ENCODE peak calls at places on chromosome 10, in ten cellular contexts. Y, C, R, P, Q, J, D, S, T and X are unnamed samples.

GRCh38 chr10:119413738-119414611 is 128.5 kb downstream of the RGS10 start:
- DNase-seq in Y (no peak), C (no peak), R (peak; percentile 99), P (no peak), Q (no peak), J (peak; percentile 79), D (no peak), S (peak; percentile 39), T (peak; percentile 33), X (no peak)

GRCh38 chr10:79149662-79150443 is 81.1 kb downstream of the ZMIZ1 start:
- DNase-seq in Y (no peak), C (peak; percentile 88), R (peak; percentile 61), P (no peak), Q (peak; percentile 96), J (peak; percentile 95), D (peak; percentile 48), S (peak; percentile 93), T (peak; percentile 67), X (peak; percentile 38)

GRCh38 chr10:78260675-78261074 is 227.0 kb downstream of the RPS24 start:
- DNase-seq in Y (no peak), C (no peak), R (no peak), P (no peak), Q (no peak), J (no peak), D (no peak), S (no peak), T (no peak), X (no peak)

GRCh38 chr10:21523557-21524008 is 1.9 kb downstream of the SKIDA1 start:
- DNase-seq in Y (no peak), C (no peak), R (peak; percentile 54), P (no peak), Q (no peak), J (peak; percentile 40), D (no peak), S (peak; percentile 61), T (no peak), X (no peak)

GRCh38 chr10:50496228-50496627 is 127.5 kb downstream of the SGMS1 start:
- DNase-seq in Y (no peak), C (no peak), R (no peak), P (no peak), Q (no peak), J (no peak), D (no peak), S (no peak), T (no peak), X (no peak)

GRCh38 chr10:94361161-94361794 is 1.5 kb downstream of the NOC3L start:
- DNase-seq in Y (no peak), C (no peak), R (no peak), P (no peak), Q (no peak), J (no peak), D (no peak), S (peak; percentile 76), T (peak; percentile 30), X (no peak)

GRCh38 chr10:63466168-63466935 is 575 bp upstream of the JMJD1C start:
- DNase-seq in Y (peak; percentile 51), C (peak; percentile 69), R (peak; percentile 55), P (no peak), Q (no peak), J (peak; percentile 41), D (peak; percentile 34), S (peak; percentile 68), T (peak; percentile 56), X (peak; percentile 41)

GRCh38 chr10:124105594-124105993 is 12.2 kb upstream of the CHST15 start:
- DNase-seq in Y (no peak), C (no peak), R (no peak), P (no peak), Q (no peak), J (no peak), D (peak; percentile 71), S (peak; percentile 47), T (no peak), X (no peak)

GRCh38 chr10:59873924-59874323 is 32.4 kb downstream of the CCDC6 start:
- DNase-seq in Y (no peak), C (no peak), R (no peak), P (no peak), Q (no peak), J (no peak), D (peak; percentile 10), S (no peak), T (no peak), X (no peak)

GRCh38 chr10:29502351-29502750 is 132.4 kb downstream of the SVIL start:
- DNase-seq in Y (no peak), C (no peak), R (no peak), P (no peak), Q (no peak), J (no peak), D (no peak), S (no peak), T (no peak), X (no peak)

GRCh38 chr10:119029613-119030420 is at the start of gene NANOS1:
- DNase-seq in Y (no peak), C (no peak), R (peak; percentile 21), P (no peak), Q (no peak), J (no peak), D (no peak), S (no peak), T (no peak), X (no peak)

GRCh38 chr10:14545827-14546226 is 215.1 kb upstream of the FRMD4A start:
- DNase-seq in Y (no peak), C (peak; percentile 23), R (peak; percentile 83), P (no peak), Q (no peak), J (no peak), D (peak; percentile 40), S (no peak), T (no peak), X (no peak)

GRCh38 chr10:14548970-14549369 is 218.2 kb upstream of the FRMD4A start:
- DNase-seq in Y (no peak), C (peak; percentile 32), R (no peak), P (no peak), Q (no peak), J (no peak), D (no peak), S (no peak), T (no peak), X (no peak)

GRCh38 chr10:14548474-14548873 is 217.8 kb upstream of the FRMD4A start:
- DNase-seq in Y (no peak), C (no peak), R (no peak), P (no peak), Q (no peak), J (no peak), D (no peak), S (no peak), T (no peak), X (no peak)

GRCh38 chr10:14549496-14549895 is 218.8 kb upstream of the FRMD4A start:
- DNase-seq in Y (no peak), C (peak; percentile 21), R (peak; percentile 35), P (no peak), Q (no peak), J (no peak), D (no peak), S (no peak), T (no peak), X (no peak)

DNA sequence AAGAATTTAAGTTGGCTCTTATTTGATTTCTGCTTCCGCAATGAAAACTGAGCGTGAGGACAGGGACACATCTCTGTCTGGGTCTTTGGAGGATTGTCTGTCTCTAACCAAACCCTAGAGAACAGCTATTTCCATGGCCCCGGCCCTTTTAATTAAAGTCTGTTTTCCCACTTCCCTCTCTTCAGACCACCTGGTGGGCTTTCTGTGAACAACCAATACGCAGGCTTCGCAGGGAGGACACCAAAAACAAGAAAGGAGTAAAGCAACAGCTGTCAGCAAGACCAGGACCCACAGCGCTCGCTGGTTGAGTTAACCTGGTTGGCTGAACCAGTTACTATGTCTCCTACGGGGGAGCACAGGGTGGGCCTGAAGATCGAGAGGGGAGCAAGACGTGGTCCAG is 217.1 kb upstream of the FRMD4A start:
- DNase-seq in Y (no peak), C (peak; percentile 34), R (no peak), P (no peak), Q (no peak), J (no peak), D (peak; percentile 30), S (no peak), T (no peak), X (no peak)
- TF ChIP-seq CTCF in Y (peak; percentile 20), C (no peak), R (no peak), P (no peak), Q (no peak), J (no peak), D (peak; percentile 65), S (no peak), T (no peak), X (no peak)

GRCh38 chr10:84232376-84232775 is 7.0 kb upstream of the LRIT2 start:
- DNase-seq in Y (no peak), C (no peak), R (no peak), P (no peak), Q (no peak), J (no peak), D (no peak), S (no peak), T (no peak), X (no peak)
- H3K27ac ChIP-seq in Y (no peak overlapping the region), C (no peak overlapping the region), R (no peak overlapping the region), P (no peak overlapping the region), Q (no peak overlapping the region), J (no peak overlapping the region), D (no peak overlapping the region), S (no peak overlapping the region), T (no peak overlapping the region), X (no peak overlapping the region)

GRCh38 chr10:90398551-90398950 is 459.3 kb downstream of the HTR7 start:
- DNase-seq in Y (no peak), C (no peak), R (peak; percentile 25), P (no peak), Q (no peak), J (no peak), D (no peak), S (no peak), T (no peak), X (no peak)
- TF ChIP-seq CTCF in Y (no peak), C (no peak), R (no peak), P (no peak), Q (no peak), J (no peak), D (no peak), S (no peak), T (no peak), X (no peak)

GRCh38 chr10:90701428-90701827 is 156.4 kb downstream of the HTR7 start:
- DNase-seq in Y (no peak), C (no peak), R (no peak), P (no peak), Q (no peak), J (no peak), D (no peak), S (no peak), T (no peak), X (no peak)

DNA sequence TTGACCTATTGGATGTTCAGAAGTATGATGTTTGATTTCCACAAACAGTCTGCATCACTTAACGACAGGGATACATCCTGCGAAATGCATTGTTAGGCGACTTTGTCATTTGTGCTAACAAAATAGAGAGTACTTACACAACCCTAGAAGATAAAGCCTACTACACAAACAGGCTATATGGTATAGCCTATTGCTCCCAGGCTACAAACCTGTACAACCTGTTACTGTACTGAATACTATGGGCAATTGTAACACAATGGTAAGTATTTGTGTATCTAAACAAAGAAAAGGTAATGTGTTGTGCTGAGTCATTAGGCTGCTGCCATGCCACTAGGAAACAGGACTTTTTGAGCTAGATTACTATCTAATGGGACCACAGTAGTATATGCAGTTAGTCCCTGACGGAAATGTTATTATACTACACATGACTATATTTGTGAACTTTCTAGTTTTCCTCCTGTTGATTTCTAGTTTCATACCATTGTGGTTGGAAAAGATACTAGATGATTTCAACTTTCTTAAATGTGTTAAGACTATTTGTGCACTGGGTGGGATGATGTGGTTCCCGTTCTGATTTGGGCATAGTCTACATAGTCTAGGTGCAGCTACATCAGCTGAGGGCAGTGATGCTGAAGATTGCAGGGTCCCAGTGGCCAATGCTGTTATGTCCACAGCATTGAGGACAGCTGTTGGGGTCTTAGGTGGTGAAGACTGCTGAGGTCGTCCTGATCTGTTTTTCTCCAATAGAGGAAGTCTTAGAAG is 161.7 kb downstream of the HTR7 start:
- DNase-seq in Y (no peak), C (no peak), R (no peak), P (no peak), Q (no peak), J (no peak), D (no peak), S (no peak), T (no peak), X (no peak)
- H3K27ac ChIP-seq in Y (no peak overlapping the region), C (no peak overlapping the region), R (no peak overlapping the region), P (no peak overlapping the region), Q (no peak overlapping the region), J (no peak overlapping the region), D (no peak overlapping the region), S (no peak overlapping the region), T (no peak overlapping the region), X (no peak overlapping the region)